ENCODE peak calls at places on chromosomes 1 and 21, in seven cellular contexts. K is neuronal stem cell; O is A549; P is CD8-positive, alpha-beta T cell; F is astrocyte; U is left ventricle myocardium inferior; Q is endodermal cell. W is an unnamed sample.

GRCh38 chr1:9275567-9276034 is 17.1 kb upstream of the SPSB1 start:
- DNase-seq in K (no peak), O (no peak), P (no peak), F (peak; percentile 91), U (no peak), Q (no peak), W (no peak)

GRCh38 chr1:109793486-109794318 is 30.0 kb upstream of the EPS8L3 start:
- DNase-seq in K (no peak), O (no peak), P (no peak), F (peak; percentile 94), U (no peak), Q (peak; percentile 83), W (no peak)

GRCh38 chr1:94807742-94808491 is 12.2 kb upstream of the SLC44A3 start:
- DNase-seq in K (no peak), O (no peak), P (no peak), F (no peak), U (no peak), Q (no peak), W (no peak)

GRCh38 chr21:28016571-28016970 is 976.1 kb downstream of the LTN1 start:
- DNase-seq in K (peak; percentile 2), O (no peak), P (no peak), F (peak; percentile 2), U (no peak), Q (no peak), W (no peak)

GRCh38 chr1:10939654-10940450 is 72.6 kb upstream of the TARDBP start:
- DNase-seq in K (no peak), O (no peak), P (no peak), F (no peak), U (no peak), Q (peak; percentile 47), W (no peak)

GRCh38 chr1:1168451-1169411 is 4.9 kb upstream of the TTLL10 start:
- DNase-seq in K (no peak), O (no peak), P (no peak), F (no peak), U (no peak), Q (peak; percentile 46), W (no peak)

GRCh38 chr1:52057876-52058275 is 1.8 kb downstream of the BTF3L4 start:
- DNase-seq in K (no peak), O (no peak), P (no peak), F (no peak), U (no peak), Q (no peak), W (no peak)

GRCh38 chr1:243706563-243706962 is 143.5 kb downstream of the AKT3 start:
- DNase-seq in K (no peak), O (no peak), P (no peak), F (no peak), U (no peak), Q (no peak), W (no peak)

GRCh38 chr1:56200446-56200845 is 378.9 kb downstream of the PLPP3 start:
- DNase-seq in K (no peak), O (no peak), P (no peak), F (no peak), U (no peak), Q (no peak), W (no peak)

GRCh38 chr1:22889213-22889827 is 83.3 kb downstream of the LACTBL1 start:
- DNase-seq in K (no peak), O (peak; percentile 41), P (no peak), F (peak; percentile 25), U (no peak), Q (no peak), W (no peak)

GRCh38 chr1:228008391-228009115 is 1.8 kb downstream of the WNT3A start:
- DNase-seq in K (no peak), O (no peak), P (no peak), F (no peak), U (no peak), Q (peak; percentile 78), W (no peak)

GRCh38 chr1:247681288-247681897 is 1.9 kb upstream of the OR13G1 start:
- DNase-seq in K (peak; percentile 63), O (peak; percentile 2), P (no peak), F (no peak), U (no peak), Q (peak; percentile 86), W (peak; percentile 83)

GRCh38 chr1:12112711-12113161 is 49.6 kb downstream of the TNFRSF8 start:
- DNase-seq in K (no peak), O (no peak), P (no peak), F (peak; percentile 56), U (no peak), Q (no peak), W (no peak)

GRCh38 chr1:176625365-176625764 is 162.4 kb downstream of the PAPPA2 start:
- DNase-seq in K (no peak), O (no peak), P (no peak), F (no peak), U (no peak), Q (no peak), W (no peak)

GRCh38 chr1:21024918-21025317 is 151.8 kb downstream of the EIF4G3 start:
- DNase-seq in K (no peak), O (no peak), P (no peak), F (no peak), U (no peak), Q (no peak), W (no peak)

GRCh38 chr1:175599212-175599681 is 144.1 kb downstream of the TNR start:
- DNase-seq in K (peak; percentile 29), O (no peak), P (no peak), F (no peak), U (no peak), Q (peak; percentile 86), W (peak; percentile 25)

GRCh38 chr1:236066054-236066453 is 1.2 kb upstream of the NID1 start:
- DNase-seq in K (no peak), O (no peak), P (no peak), F (no peak), U (no peak), Q (no peak), W (no peak)

DNA sequence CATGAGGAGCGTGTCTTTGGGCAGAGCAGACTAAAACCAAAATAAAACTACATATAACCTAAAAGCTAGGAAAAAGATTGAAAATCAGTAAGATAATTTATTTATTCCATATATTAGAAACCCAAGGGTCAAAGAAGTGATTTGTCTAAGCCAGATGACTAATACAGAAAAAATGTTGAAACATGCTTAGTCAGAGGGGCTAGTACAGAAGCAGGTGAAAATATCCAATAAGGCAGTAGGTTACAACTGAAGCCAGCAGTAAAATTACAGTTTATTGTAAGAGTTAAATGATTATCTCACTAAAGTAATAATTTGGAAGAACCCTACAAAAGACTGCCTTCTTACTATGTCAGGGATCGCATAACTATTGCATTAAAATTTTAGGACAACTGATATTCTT is 1190.9 kb upstream of the PRMT6 start:
- DNase-seq in K (no peak), O (no peak), P (no peak), F (peak; percentile 2), U (no peak), Q (no peak), W (no peak)
- H3K27ac ChIP-seq in K (no peak overlapping the region), O (no peak overlapping the region), P (no peak overlapping the region), F (no peak overlapping the region), U (no peak overlapping the region), Q (no peak overlapping the region), W (no peak overlapping the region)

GRCh38 chr1:156705321-156705917 is at the start of gene CRABP2:
- DNase-seq in K (peak; percentile 78), O (no peak), P (no peak), F (no peak), U (no peak), Q (no peak), W (no peak)
- H3K4me1 ChIP-seq in K (peaks cover 56% of the 10 kb centered on the region), O (peaks cover 55% of the 10 kb centered on the region), P (peaks cover 40% of the 10 kb centered on the region), F (peaks cover 64% of the 10 kb centered on the region), U (peaks cover 42% of the 10 kb centered on the region), Q (peaks cover 20% of the 10 kb centered on the region), W (peaks cover 17% of the 10 kb centered on the region)

GRCh38 chr1:41022424-41022823 is 899 bp upstream of the SLFNL1 start:
- DNase-seq in K (no peak), O (no peak), P (no peak), F (no peak), U (no peak), Q (no peak), W (no peak)
- H3K27ac ChIP-seq in K (no peak overlapping the region), O (peak overlapping the region; percentile 69), P (no peak overlapping the region), F (no peak overlapping the region), U (peak overlapping the region; percentile 56), Q (no peak overlapping the region), W (no peak overlapping the region)

GRCh38 chr1:2545754-2546514 is 10.2 kb upstream of the TNFRSF14 start:
- DNase-seq in K (peak; percentile 91), O (peak; percentile 88), P (peak; percentile 85), F (peak; percentile 34), U (peak; percentile 91), Q (peak; percentile 98), W (peak; percentile 77)
- H3K4me1 ChIP-seq in K (peaks cover 67% of the 10 kb centered on the region), O (peaks cover 37% of the 10 kb centered on the region), P (peaks cover 40% of the 10 kb centered on the region), F (peaks cover 37% of the 10 kb centered on the region), U (peaks cover 91% of the 10 kb centered on the region), Q (no peaks in the 10 kb centered on the region), W (peaks cover 11% of the 10 kb centered on the region)

DNA sequence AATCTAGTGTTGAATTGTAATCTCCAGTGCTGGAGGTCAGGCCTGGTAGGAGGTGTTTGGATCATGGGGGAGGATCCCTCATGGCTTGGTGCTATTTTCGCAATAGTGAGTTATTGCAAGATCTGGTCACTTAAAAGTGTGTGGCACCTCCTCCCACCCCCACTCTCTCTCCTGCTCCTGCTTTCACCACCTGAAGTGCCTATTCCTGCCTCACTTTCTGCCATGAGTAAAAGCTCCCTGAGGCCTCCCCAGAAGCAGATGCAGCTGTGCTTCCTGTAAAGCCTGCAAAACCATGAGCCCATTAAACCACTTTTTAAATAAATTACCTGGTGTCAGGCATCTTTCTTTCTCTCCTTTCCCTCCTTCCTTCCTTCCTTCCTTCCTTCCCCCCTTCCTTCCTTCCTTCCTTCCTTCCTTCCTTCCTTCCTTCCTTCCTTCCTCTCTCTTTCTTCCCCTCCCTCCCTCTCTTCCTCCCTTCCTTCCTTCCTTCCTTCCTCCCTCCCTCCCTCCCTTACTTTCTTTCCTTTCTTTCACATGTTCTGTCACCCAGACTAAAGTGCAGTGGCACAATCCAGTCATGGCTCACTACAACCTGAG is 172.4 kb downstream of the C1orf21 start:
- DNase-seq in K (no peak), O (no peak), P (no peak), F (no peak), U (no peak), Q (no peak), W (no peak)
- H3K27ac ChIP-seq in K (no peak overlapping the region), O (no peak overlapping the region), P (no peak overlapping the region), F (no peak overlapping the region), U (no peak overlapping the region), Q (no peak overlapping the region), W (no peak overlapping the region)

GRCh38 chr1:25828491-25828890 is 8.7 kb downstream of the MTFR1L start:
- DNase-seq in K (no peak), O (no peak), P (no peak), F (no peak), U (no peak), Q (no peak), W (no peak)
- H3K4me1 ChIP-seq in K (no peaks in the 10 kb centered on the region), O (peaks cover 4% of the 10 kb centered on the region), P (no peaks in the 10 kb centered on the region), F (no peaks in the 10 kb centered on the region), U (peaks cover 43% of the 10 kb centered on the region), Q (peaks cover 23% of the 10 kb centered on the region), W (no peaks in the 10 kb centered on the region)

GRCh38 chr1:181033128-181033798 is 520 bp upstream of the MR1 start:
- DNase-seq in K (no peak), O (no peak), P (no peak), F (no peak), U (no peak), Q (no peak), W (no peak)
- H3K27ac ChIP-seq in K (no peak overlapping the region), O (peak overlapping the region; percentile 84), P (peak overlapping the region; percentile 85), F (no peak overlapping the region), U (peak overlapping the region; percentile 85), Q (peak overlapping the region; percentile 16), W (no peak overlapping the region)

W was measured in iPS DF 6.9.